ENCODE peak calls at places on chromosomes 16 and 17, in nine cellular contexts. O is cardiac muscle cell, E is HCT116, D is IMR-90, U is fibroblast of lung, L is ovary, A is thyroid gland, Y is neural progenitor cell, P is prostate gland. M is an unnamed sample.

GRCh38 chr17:47323382-47324223 is at the start of gene EFCAB13:
- DNase-seq in O (peak), E (no peak), D (peak), U (peak), L (peak), A (peak), Y (peak), P (peak), M (peak)

GRCh38 chr16:47695746-47696145 is 234.6 kb downstream of the PHKB start:
- DNase-seq in O (no peak), E (no peak), D (no peak), U (no peak), L (no peak), A (no peak), Y (no peak), P (no peak), M (no peak)

GRCh38 chr16:67260426-67261063 is 11.8 kb downstream of the SLC9A5 start:
- DNase-seq in O (peak), E (no peak), D (peak), U (peak), L (no peak), A (no peak), Y (peak), P (peak), M (peak)

GRCh38 chr17:8149419-8150193 is 2.6 kb downstream of the PER1 start:
- DNase-seq in O (no peak), E (no peak), D (no peak), U (no peak), L (no peak), A (no peak), Y (no peak), P (no peak), M (peak)

GRCh38 chr17:81253358-81254131 is 14.4 kb downstream of the NDUFAF8 start:
- DNase-seq in O (peak), E (no peak), D (peak), U (peak), L (no peak), A (peak), Y (peak), P (peak), M (peak)

GRCh38 chr17:43399839-43400328 is 1.1 kb downstream of the ARL4D start:
- DNase-seq in O (no peak), E (no peak), D (no peak), U (no peak), L (peak), A (peak), Y (no peak), P (no peak), M (no peak)

GRCh38 chr17:83083368-83084201 is 4.2 kb downstream of the METRNL start:
- DNase-seq in O (peak), E (no peak), D (peak), U (peak), L (peak), A (peak), Y (no peak), P (no peak), M (peak)

GRCh38 chr17:59763861-59764260 is 56.4 kb downstream of the VMP1 start:
- DNase-seq in O (peak), E (no peak), D (peak), U (peak), L (no peak), A (no peak), Y (no peak), P (no peak), M (no peak)

GRCh38 chr16:10518479-10519041 is 61.8 kb downstream of the EMP2 start:
- DNase-seq in O (no peak), E (no peak), D (no peak), U (no peak), L (no peak), A (no peak), Y (no peak), P (no peak), M (no peak)

GRCh38 chr17:73705594-73705993 is 61.3 kb upstream of the SDK2 start:
- DNase-seq in O (peak), E (no peak), D (peak), U (peak), L (no peak), A (no peak), Y (no peak), P (no peak), M (peak)

GRCh38 chr16:29877266-29877961 is 14.4 kb upstream of the CDIPT start:
- DNase-seq in O (peak), E (peak), D (peak), U (peak), L (no peak), A (no peak), Y (peak), P (no peak), M (no peak)

GRCh38 chr16:89067677-89068076 is 26.0 kb upstream of the ACSF3 start:
- DNase-seq in O (peak), E (no peak), D (no peak), U (no peak), L (no peak), A (no peak), Y (no peak), P (no peak), M (no peak)

GRCh38 chr16:9578459-9578858 is 487.0 kb downstream of the HAPSTR1 start:
- DNase-seq in O (no peak), E (no peak), D (no peak), U (no peak), L (no peak), A (no peak), Y (no peak), P (no peak), M (no peak)

GRCh38 chr17:57406131-57406980 is 150.0 kb downstream of the MSI2 start:
- DNase-seq in O (peak), E (no peak), D (peak), U (peak), L (peak), A (peak), Y (peak), P (peak), M (no peak)

GRCh38 chr16:72099377-72099818 is 5.8 kb downstream of the DHX38 start:
- DNase-seq in O (peak), E (peak), D (peak), U (peak), L (no peak), A (peak), Y (peak), P (no peak), M (no peak)

GRCh38 chr16:4136229-4136813 is 20.1 kb upstream of the ADCY9 start:
- DNase-seq in O (no peak), E (peak), D (no peak), U (no peak), L (no peak), A (peak), Y (no peak), P (peak), M (no peak)

GRCh38 chr17:42846594-42847280 is 2.4 kb downstream of the AOC2 start:
- DNase-seq in O (peak), E (no peak), D (peak), U (no peak), L (no peak), A (no peak), Y (no peak), P (no peak), M (no peak)

GRCh38 chr16:27960619-27961295 is 102.8 kb downstream of the GSG1L start:
- DNase-seq in O (no peak), E (no peak), D (no peak), U (no peak), L (no peak), A (no peak), Y (no peak), P (peak), M (no peak)

GRCh38 chr16:31200821-31201510 is 1.6 kb downstream of the PYCARD start:
- DNase-seq in O (no peak), E (no peak), D (no peak), U (no peak), L (no peak), A (no peak), Y (no peak), P (no peak), M (no peak)

GRCh38 chr17:9986754-9987382 is 81.8 kb upstream of the RCVRN start:
- DNase-seq in O (no peak), E (no peak), D (no peak), U (no peak), L (no peak), A (no peak), Y (no peak), P (no peak), M (peak)

GRCh38 chr16:64051826-64052225 is 1070.0 kb downstream of the CDH11 start:
- DNase-seq in O (peak), E (no peak), D (no peak), U (peak), L (no peak), A (no peak), Y (peak), P (no peak), M (no peak)

GRCh38 chr16:12391974-12392373 is 411.7 kb downstream of the CPPED1 start:
- DNase-seq in O (no peak), E (no peak), D (no peak), U (no peak), L (no peak), A (no peak), Y (no peak), P (no peak), M (no peak)

GRCh38 chr17:41665566-41666335 is 22.9 kb upstream of the EIF1 start:
- DNase-seq in O (peak), E (peak), D (peak), U (peak), L (peak), A (peak), Y (peak), P (peak), M (peak)

GRCh38 chr16:83810906-83811305 is 3.1 kb downstream of the HSBP1 start:
- DNase-seq in O (peak), E (no peak), D (no peak), U (peak), L (no peak), A (no peak), Y (no peak), P (no peak), M (no peak)

GRCh38 chr16:50721549-50722409 is 20.1 kb upstream of the CYLD start:
- DNase-seq in O (no peak), E (no peak), D (no peak), U (no peak), L (no peak), A (no peak), Y (no peak), P (no peak), M (no peak)

GRCh38 chr17:34720760-34721159 is 141.4 kb downstream of the TMEM132E start:
- DNase-seq in O (no peak), E (peak), D (no peak), U (no peak), L (no peak), A (no peak), Y (no peak), P (no peak), M (no peak)

GRCh38 chr17:58371300-58371950 is 19.4 kb upstream of the SUPT4H1 start:
- DNase-seq in O (no peak), E (no peak), D (no peak), U (no peak), L (no peak), A (no peak), Y (no peak), P (no peak), M (no peak)

GRCh38 chr17:18027280-18027679 is 11.7 kb downstream of the ATPAF2 start:
- DNase-seq in O (peak), E (no peak), D (no peak), U (no peak), L (no peak), A (no peak), Y (no peak), P (no peak), M (peak)

GRCh38 chr17:7840875-7841274 is 6.9 kb downstream of the KDM6B start:
- DNase-seq in O (no peak), E (no peak), D (no peak), U (no peak), L (no peak), A (no peak), Y (no peak), P (no peak), M (no peak)

GRCh38 chr17:53134546-53134945 is 688.2 kb upstream of the KIF2B start:
- DNase-seq in O (no peak), E (no peak), D (no peak), U (no peak), L (no peak), A (no peak), Y (no peak), P (no peak), M (no peak)

GRCh38 chr17:9414471-9414870 is 161.1 kb downstream of the STX8 start:
- DNase-seq in O (no peak), E (no peak), D (no peak), U (no peak), L (no peak), A (no peak), Y (no peak), P (no peak), M (no peak)

GRCh38 chr17:2735896-2736295 is 13.6 kb downstream of the CCDC92B start:
- DNase-seq in O (no peak), E (no peak), D (no peak), U (no peak), L (no peak), A (no peak), Y (no peak), P (no peak), M (no peak)
- TF ChIP-seq CTCF in O (no peak), E (no peak), D (no peak), U (no peak), L (no peak), A (no peak), Y (no peak), P (no peak), M (no peak)

GRCh38 chr17:48615963-48616718 is 1.0 kb upstream of the HOXB8 start:
- DNase-seq in O (no peak), E (no peak), D (no peak), U (no peak), L (no peak), A (no peak), Y (no peak), P (no peak), M (no peak)
- H3K27ac ChIP-seq in O (no peak), E (peak), D (no peak), U (no peak), L (no peak), A (no peak), Y (no peak), P (no peak), M (no peak)

GRCh38 chr17:77880702-77881450 is 77.6 kb upstream of the TNRC6C start:
- DNase-seq in O (no peak), E (no peak), D (no peak), U (no peak), L (no peak), A (no peak), Y (no peak), P (no peak), M (peak)
- H3K4me3 ChIP-seq in O (no peak), E (no peak), D (no peak), U (no peak), L (no peak), A (no peak), Y (no peak), P (no peak), M (no peak)

DNA sequence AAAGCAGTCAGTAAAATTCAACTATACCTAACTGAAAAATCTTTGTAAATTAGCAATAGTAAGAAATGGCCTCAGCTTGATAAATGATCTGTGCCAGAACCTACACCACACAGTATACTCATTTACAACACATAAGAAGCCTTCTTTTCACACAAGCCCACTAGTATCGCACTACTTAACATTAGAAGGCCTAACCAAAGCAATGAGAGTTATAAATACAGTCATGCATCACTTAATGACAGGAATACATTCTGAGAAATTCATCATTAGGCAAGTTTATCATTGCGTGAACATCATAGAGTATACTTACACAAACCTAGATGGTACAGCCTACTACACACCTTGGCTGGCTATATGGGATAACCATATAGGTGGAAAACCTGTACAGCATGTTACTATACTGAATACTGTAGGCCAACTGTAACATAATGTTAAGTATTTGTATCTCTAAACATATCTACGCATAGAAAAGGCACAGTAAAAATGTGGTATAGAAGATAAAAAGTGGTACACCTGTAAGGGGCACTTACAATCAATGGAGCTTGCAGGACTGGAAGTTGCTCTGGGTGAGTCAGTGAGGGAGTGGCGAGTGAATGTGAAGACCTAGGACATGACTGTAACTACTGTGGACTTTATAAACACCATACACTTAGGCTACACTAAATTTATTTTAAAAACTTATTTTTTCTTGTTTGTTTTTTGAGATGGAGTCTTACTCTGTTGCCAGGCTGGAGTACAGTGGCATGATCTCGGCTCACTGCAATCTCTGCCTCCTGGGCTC is 126.5 kb upstream of the CORO6 start:
- DNase-seq in O (no peak), E (no peak), D (peak), U (no peak), L (no peak), A (no peak), Y (no peak), P (no peak), M (no peak)
- TF ChIP-seq CTCF in O (no peak), E (no peak), D (no peak), U (no peak), L (no peak), A (no peak), Y (no peak), P (no peak), M (no peak)

GRCh38 chr16:49701867-49702494 is 153.9 kb downstream of the ZNF423 start:
- DNase-seq in O (peak), E (no peak), D (no peak), U (peak), L (peak), A (peak), Y (peak), P (peak), M (peak)
- H3K27ac ChIP-seq in O (peak), E (no peak), D (no peak), U (no peak), L (peak), A (no peak), Y (peak), P (peak), M (no peak)

GRCh38 chr17:29257756-29258155 is 11.1 kb downstream of the CRYBA1 start:
- DNase-seq in O (peak), E (no peak), D (peak), U (no peak), L (no peak), A (no peak), Y (no peak), P (no peak), M (no peak)
- H3K4me3 ChIP-seq in O (no peak), E (no peak), D (no peak), U (no peak), L (no peak), A (no peak), Y (no peak), P (no peak), M (no peak)

GRCh38 chr17:12549499-12549901 is 116.2 kb upstream of the MYOCD start:
- DNase-seq in O (peak), E (no peak), D (peak), U (peak), L (no peak), A (no peak), Y (no peak), P (no peak), M (no peak)

GRCh38 chr17:12547829-12548228 is 117.9 kb upstream of the MYOCD start:
- DNase-seq in O (no peak), E (no peak), D (no peak), U (no peak), L (no peak), A (no peak), Y (no peak), P (no peak), M (no peak)

GRCh38 chr17:12545877-12546513 is 119.7 kb upstream of the MYOCD start:
- DNase-seq in O (peak), E (peak), D (peak), U (peak), L (peak), A (peak), Y (peak), P (no peak), M (no peak)

GRCh38 chr17:12548558-12548957 is 117.1 kb upstream of the MYOCD start:
- DNase-seq in O (no peak), E (no peak), D (no peak), U (no peak), L (no peak), A (no peak), Y (no peak), P (no peak), M (no peak)

GRCh38 chr17:12546983-12547382 is 118.7 kb upstream of the MYOCD start:
- DNase-seq in O (no peak), E (no peak), D (no peak), U (no peak), L (no peak), A (no peak), Y (no peak), P (no peak), M (no peak)
- TF ChIP-seq CTCF in O (no peak), E (no peak), D (no peak), U (peak), L (no peak), A (no peak), Y (no peak), P (no peak), M (no peak)

GRCh38 chr17:49634487-49634865 is 43.4 kb downstream of the SPOP start:
- DNase-seq in O (no peak), E (no peak), D (no peak), U (peak), L (no peak), A (no peak), Y (no peak), P (no peak), M (no peak)

GRCh38 chr17:49635121-49635520 is 42.8 kb downstream of the SPOP start:
- DNase-seq in O (no peak), E (no peak), D (no peak), U (peak), L (no peak), A (no peak), Y (no peak), P (no peak), M (no peak)

GRCh38 chr17:49632201-49632600 is 45.7 kb downstream of the SPOP start:
- DNase-seq in O (no peak), E (no peak), D (no peak), U (no peak), L (no peak), A (no peak), Y (no peak), P (no peak), M (no peak)

GRCh38 chr17:49633250-49633649 is 44.6 kb downstream of the SPOP start:
- DNase-seq in O (no peak), E (no peak), D (no peak), U (no peak), L (no peak), A (no peak), Y (no peak), P (no peak), M (no peak)

GRCh38 chr17:49633762-49634486 is 44.0 kb downstream of the SPOP start:
- DNase-seq in O (no peak), E (no peak), D (no peak), U (no peak), L (no peak), A (no peak), Y (peak), P (no peak), M (no peak)
- H3K27ac ChIP-seq in O (peak), E (no peak), D (no peak), U (no peak), L (peak), A (no peak), Y (peak), P (peak), M (peak)

DNA sequence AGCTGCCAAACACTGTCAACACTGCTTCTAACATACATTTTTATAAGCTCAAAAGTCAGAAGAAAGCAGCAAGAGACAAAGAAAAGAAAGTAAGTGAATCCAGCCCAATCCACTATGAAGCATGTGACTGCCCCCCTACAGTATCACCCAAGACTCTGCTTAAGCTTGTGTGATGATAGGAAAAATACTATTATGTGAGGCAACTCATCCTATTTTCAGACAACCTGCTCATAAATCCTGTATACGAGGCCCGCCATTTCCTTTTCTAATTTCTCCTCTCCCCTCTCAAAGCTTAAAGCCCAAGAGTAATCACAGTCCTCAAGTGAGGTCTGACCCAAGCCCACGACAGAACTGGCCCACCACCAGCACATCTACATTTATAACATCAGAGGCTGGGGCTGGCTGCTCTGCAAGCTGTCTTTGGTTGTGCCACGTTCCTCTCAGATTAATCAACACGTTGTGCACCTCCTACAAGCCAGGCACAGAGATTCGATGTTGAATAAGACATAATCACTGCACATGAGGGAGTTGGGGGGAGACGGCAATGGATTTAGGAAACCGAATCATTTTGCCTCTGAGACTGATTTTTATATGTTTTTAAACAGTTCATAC is 16.2 kb downstream of the USP31 start:
- DNase-seq in O (peak), E (no peak), D (peak), U (peak), L (no peak), A (no peak), Y (no peak), P (no peak), M (no peak)
- H3K4me3 ChIP-seq in O (no peak), E (no peak), D (no peak), U (peak), L (peak), A (no peak), Y (no peak), P (no peak), M (peak)

M was measured in psoas muscle.